ENCODE peak calls at places on chromosomes 5 and 9, in five cellular contexts. V is C1 segment of cervical spinal cord; W is NCI-H1092; M is amniotic stem cell; B is stimulated activated CD8-positive, alpha-beta memory T cell treated with anti-CD3 and anti-CD28 coated beads, Interleukin-7, amount 100 ng/mL, for 4 hours. Q is an unnamed sample.
A peak's percentile ranks its signal among the peaks of the same experiment; 100 is the strongest.

GRCh38 chr5:1343931-1344901 is 683 bp downstream of the CLPTM1L start:
- DNase-seq in M (no peak), V (no peak), B (no peak), W (no peak), Q (no peak)

GRCh38 chr9:132645711-132646110 is 24.1 kb downstream of the DDX31 start:
- DNase-seq in W (no peak), V (no peak), B (no peak), M (no peak), Q (peak; percentile 37)

GRCh38 chr9:72863456-72864094 is 89.3 kb downstream of the ALDH1A1 start:
- DNase-seq in M (no peak), B (no peak), W (no peak), V (no peak), Q (no peak)

GRCh38 chr9:108443741-108444140 is 412.0 kb downstream of the ACTL7B start:
- DNase-seq in M (peak; percentile 72), W (no peak), V (no peak), B (no peak), Q (no peak)

GRCh38 chr5:148960070-148960769 is 102.6 kb downstream of the SH3TC2 start:
- DNase-seq in W (no peak), B (no peak), M (no peak), V (no peak), Q (no peak)

GRCh38 chr5:141841781-141842180 is 36.4 kb downstream of the PCDH1 start:
- DNase-seq in W (no peak), B (no peak), V (no peak), M (no peak), Q (no peak)

GRCh38 chr9:132509921-132510874 is 72.2 kb upstream of the BARHL1 start:
- DNase-seq in B (no peak), V (no peak), M (no peak), W (no peak), Q (no peak)

GRCh38 chr5:116756531-116756930 is 181.9 kb upstream of the SEMA6A start:
- DNase-seq in M (no peak), V (no peak), W (no peak), B (no peak), Q (no peak)

GRCh38 chr5:114192108-114192507 is 169.8 kb upstream of the KCNN2 start:
- DNase-seq in M (no peak), V (no peak), B (no peak), W (no peak), Q (no peak)

GRCh38 chr9:87816041-87816440 is 66.6 kb upstream of the SPATA31E1 start:
- DNase-seq in B (no peak), W (peak; percentile 12), V (no peak), M (no peak), Q (no peak)

GRCh38 chr5:58284886-58285285 is 175.0 kb downstream of the PLK2 start:
- DNase-seq in V (no peak), M (no peak), W (no peak), B (no peak), Q (no peak)

GRCh38 chr5:55557123-55557522 is 22.4 kb upstream of the PLPP1 start:
- DNase-seq in M (no peak), B (no peak), W (no peak), V (no peak), Q (no peak)

GRCh38 chr9:111094433-111095421 is 56.5 kb upstream of the LPAR1 start:
- DNase-seq in B (no peak), V (no peak), W (no peak), M (peak; percentile 61), Q (no peak)

GRCh38 chr5:35890021-35890740 is 33.5 kb downstream of the IL7R start:
- DNase-seq in M (no peak), W (no peak), V (no peak), B (no peak), Q (no peak)

GRCh38 chr9:28134577-28134976 is 561.3 kb upstream of the C9orf72 start:
- DNase-seq in V (no peak), M (no peak), W (no peak), B (no peak), Q (no peak)

GRCh38 chr5:112703866-112704820 is 33.5 kb upstream of the APC start:
- DNase-seq in V (no peak), W (no peak), M (no peak), B (no peak), Q (no peak)

GRCh38 chr9:19481971-19482404 is 73.2 kb downstream of the ACER2 start:
- DNase-seq in W (no peak), M (no peak), V (peak; percentile 77), B (no peak), Q (no peak)

GRCh38 chr9:96048954-96049831 is 173.7 kb downstream of the ERCC6L2 start:
- DNase-seq in W (no peak), V (peak; percentile 80), M (no peak), B (no peak), Q (no peak)

GRCh38 chr9:121073038-121073437 is 1.7 kb upstream of the CNTRL start:
- DNase-seq in V (no peak), B (no peak), M (no peak), W (no peak), Q (no peak)

GRCh38 chr5:142512041-142512679 is 173.7 kb downstream of the FGF1 start:
- DNase-seq in M (no peak), W (no peak), V (peak; percentile 42), B (no peak), Q (no peak)